ENCODE peak calls at places on chromosomes 13 and 19, in seven cellular contexts. One of them, this sample, is unnamed.

GRCh38 chr19:40356681-40357595 is 8.4 kb downstream of the PLD3 start:
- DNase-seq in fibroblast of pulmonary artery: no peak
- DNase-seq in AG04450: no peak
- DNase-seq in ascending aorta: no peak
- DNase-seq in BE2C: no peak
- DNase-seq in WTC11: no peak
- DNase-seq in Calu3: no peak
- DNase-seq in this sample: no peak

GRCh38 chr19:41687419-41687818 is 651 bp downstream of the CEACAM7 start:
- DNase-seq in Calu3: no peak
- DNase-seq in fibroblast of pulmonary artery: no peak
- DNase-seq in ascending aorta: no peak
- DNase-seq in BE2C: no peak
- DNase-seq in WTC11: no peak
- DNase-seq in AG04450: no peak
- DNase-seq in this sample: no peak

GRCh38 chr13:51539887-51540286 is 44.4 kb upstream of the WDFY2 start:
- DNase-seq in fibroblast of pulmonary artery: peak; percentile 29
- DNase-seq in Calu3: no peak
- DNase-seq in AG04450: no peak
- DNase-seq in BE2C: no peak
- DNase-seq in WTC11: no peak
- DNase-seq in ascending aorta: no peak
- DNase-seq in this sample: no peak

GRCh38 chr19:42255766-42256750 is 1.1 kb upstream of the ERF start:
- DNase-seq in BE2C: peak; percentile 72
- DNase-seq in WTC11: no peak
- DNase-seq in AG04450: no peak
- DNase-seq in ascending aorta: peak; percentile 75
- DNase-seq in Calu3: peak; percentile 46
- DNase-seq in fibroblast of pulmonary artery: peak; percentile 78
- DNase-seq in this sample: no peak

GRCh38 chr13:21389124-21389523 is 70.0 kb downstream of the ZDHHC20 start:
- DNase-seq in ascending aorta: no peak
- DNase-seq in WTC11: no peak
- DNase-seq in Calu3: no peak
- DNase-seq in BE2C: no peak
- DNase-seq in fibroblast of pulmonary artery: no peak
- DNase-seq in AG04450: no peak
- DNase-seq in this sample: no peak

GRCh38 chr13:45391926-45392325 is 26.2 kb downstream of the SLC25A30 start:
- DNase-seq in fibroblast of pulmonary artery: no peak
- DNase-seq in Calu3: no peak
- DNase-seq in AG04450: no peak
- DNase-seq in WTC11: no peak
- DNase-seq in BE2C: no peak
- DNase-seq in ascending aorta: no peak
- DNase-seq in this sample: no peak

GRCh38 chr19:55590621-55591020 is 8.7 kb downstream of the FIZ1 start:
- DNase-seq in Calu3: no peak
- DNase-seq in BE2C: no peak
- DNase-seq in ascending aorta: no peak
- DNase-seq in WTC11: peak; percentile 53
- DNase-seq in AG04450: no peak
- DNase-seq in fibroblast of pulmonary artery: no peak
- DNase-seq in this sample: no peak

GRCh38 chr13:102587916-102588315 is 8.9 kb upstream of the TPP2 start:
- DNase-seq in Calu3: no peak
- DNase-seq in ascending aorta: no peak
- DNase-seq in AG04450: no peak
- DNase-seq in WTC11: no peak
- DNase-seq in fibroblast of pulmonary artery: no peak
- DNase-seq in BE2C: no peak
- DNase-seq in this sample: no peak

GRCh38 chr13:76792680-76793334 is 93.4 kb downstream of the KCTD12 start:
- DNase-seq in fibroblast of pulmonary artery: peak; percentile 80
- DNase-seq in BE2C: no peak
- DNase-seq in WTC11: no peak
- DNase-seq in Calu3: no peak
- DNase-seq in AG04450: no peak
- DNase-seq in ascending aorta: no peak
- DNase-seq in this sample: no peak

GRCh38 chr19:12766051-12766521 is 9.3 kb downstream of the HOOK2 start:
- DNase-seq in WTC11: peak; percentile 89
- DNase-seq in BE2C: peak; percentile 92
- DNase-seq in Calu3: no peak
- DNase-seq in AG04450: peak; percentile 45
- DNase-seq in fibroblast of pulmonary artery: peak; percentile 81
- DNase-seq in ascending aorta: peak; percentile 91
- DNase-seq in this sample: peak; percentile 87

GRCh38 chr19:13001502-13002388 is 6.5 kb downstream of the NFIX start:
- DNase-seq in fibroblast of pulmonary artery: peak; percentile 63
- DNase-seq in ascending aorta: peak; percentile 85
- DNase-seq in AG04450: no peak
- DNase-seq in Calu3: no peak
- DNase-seq in BE2C: no peak
- DNase-seq in WTC11: no peak
- DNase-seq in this sample: no peak

GRCh38 chr19:58570770-58571574 is 2.2 kb downstream of the MZF1 start:
- DNase-seq in Calu3: no peak
- DNase-seq in fibroblast of pulmonary artery: no peak
- DNase-seq in BE2C: no peak
- DNase-seq in WTC11: peak; percentile 6
- DNase-seq in AG04450: no peak
- DNase-seq in ascending aorta: no peak
- DNase-seq in this sample: peak; percentile 70

GRCh38 chr19:33290956-33291622 is 11.2 kb downstream of the CEBPA start:
- DNase-seq in fibroblast of pulmonary artery: no peak
- DNase-seq in WTC11: no peak
- DNase-seq in BE2C: no peak
- DNase-seq in ascending aorta: no peak
- DNase-seq in Calu3: peak; percentile 55
- DNase-seq in AG04450: no peak
- DNase-seq in this sample: no peak

GRCh38 chr19:53649746-53650593 is 18.2 kb downstream of the DPRX start:
- DNase-seq in BE2C: no peak
- DNase-seq in Calu3: no peak
- DNase-seq in ascending aorta: no peak
- DNase-seq in AG04450: no peak
- DNase-seq in fibroblast of pulmonary artery: no peak
- DNase-seq in WTC11: no peak
- DNase-seq in this sample: no peak

GRCh38 chr19:12956446-12957388 is at the start of gene GADD45GIP1:
- DNase-seq in ascending aorta: peak; percentile 83
- DNase-seq in AG04450: no peak
- DNase-seq in WTC11: peak; percentile 78
- DNase-seq in fibroblast of pulmonary artery: peak; percentile 80
- DNase-seq in Calu3: peak; percentile 84
- DNase-seq in BE2C: peak; percentile 90
- DNase-seq in this sample: no peak

GRCh38 chr13:22091222-22091970 is 420.5 kb downstream of the FGF9 start:
- DNase-seq in ascending aorta: no peak
- DNase-seq in AG04450: no peak
- DNase-seq in fibroblast of pulmonary artery: no peak
- DNase-seq in BE2C: no peak
- DNase-seq in Calu3: no peak
- DNase-seq in WTC11: no peak
- DNase-seq in this sample: no peak

GRCh38 chr19:722553-723101 is 13.9 kb downstream of the PALM start:
- DNase-seq in BE2C: no peak
- DNase-seq in ascending aorta: no peak
- DNase-seq in AG04450: no peak
- DNase-seq in fibroblast of pulmonary artery: no peak
- DNase-seq in WTC11: no peak
- DNase-seq in Calu3: no peak
- DNase-seq in this sample: no peak

GRCh38 chr19:49863935-49864320 is 3.4 kb downstream of the PNKP start:
- DNase-seq in AG04450: no peak
- DNase-seq in BE2C: no peak
- DNase-seq in Calu3: no peak
- DNase-seq in WTC11: no peak
- DNase-seq in ascending aorta: no peak
- DNase-seq in fibroblast of pulmonary artery: no peak
- DNase-seq in this sample: no peak

GRCh38 chr19:49861541-49862410 is 5.6 kb downstream of the PNKP start:
- DNase-seq in WTC11: no peak
- DNase-seq in fibroblast of pulmonary artery: no peak
- DNase-seq in Calu3: no peak
- DNase-seq in AG04450: no peak
- DNase-seq in ascending aorta: no peak
- DNase-seq in BE2C: no peak
- DNase-seq in this sample: no peak

GRCh38 chr19:49861127-49861526 is 6.2 kb downstream of the PNKP start:
- DNase-seq in WTC11: peak; percentile 55
- DNase-seq in AG04450: no peak
- DNase-seq in ascending aorta: no peak
- DNase-seq in fibroblast of pulmonary artery: no peak
- DNase-seq in BE2C: no peak
- DNase-seq in Calu3: peak; percentile 22
- DNase-seq in this sample: no peak

GRCh38 chr19:49863254-49863934 is 4.0 kb downstream of the PNKP start:
- DNase-seq in ascending aorta: no peak
- DNase-seq in Calu3: no peak
- DNase-seq in AG04450: no peak
- DNase-seq in fibroblast of pulmonary artery: no peak
- DNase-seq in BE2C: no peak
- DNase-seq in WTC11: no peak
- DNase-seq in this sample: no peak

DNA sequence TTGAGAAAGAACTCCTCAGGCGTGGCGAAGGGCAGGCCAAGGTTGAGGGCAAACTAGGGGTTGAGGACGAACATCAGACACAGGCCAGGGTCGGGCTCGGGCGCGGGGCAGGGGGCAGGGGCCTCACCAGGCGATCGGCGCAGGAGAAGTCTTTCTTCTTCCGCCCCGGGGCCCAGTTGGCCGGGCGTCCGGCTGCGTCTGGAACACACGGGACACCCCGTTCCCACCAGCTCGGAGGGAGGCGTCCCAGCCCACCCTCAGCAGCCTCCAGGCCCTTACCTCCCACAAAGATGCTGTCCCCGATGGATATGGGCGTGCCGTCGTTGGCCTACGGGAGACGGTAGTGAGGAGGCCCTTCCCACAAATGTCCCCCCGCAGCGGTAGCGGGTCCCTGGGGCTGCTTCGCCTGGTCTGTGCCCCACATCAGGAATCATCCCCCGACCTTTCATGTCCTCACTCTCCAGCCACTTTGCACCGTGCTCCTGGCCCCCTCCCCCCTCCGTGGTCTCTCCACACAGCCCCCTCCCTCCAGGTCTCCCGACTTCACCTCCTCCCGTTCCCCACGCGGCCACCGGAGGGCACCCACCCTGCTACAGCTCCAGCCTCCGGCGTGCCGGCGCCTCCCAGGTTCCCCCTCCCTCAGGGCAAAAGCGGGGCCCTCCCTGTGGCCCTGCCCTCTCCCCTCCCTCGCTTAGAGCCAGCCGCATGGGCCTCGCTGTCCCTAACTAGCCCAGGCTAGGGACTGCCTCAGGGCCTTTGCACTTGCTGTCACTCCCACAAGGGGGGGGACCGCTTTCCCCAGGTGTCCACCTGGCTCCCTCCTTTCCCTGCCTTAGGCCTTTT is 4.7 kb downstream of the PNKP start:
- DNase-seq in WTC11: peak; percentile 83
- DNase-seq in Calu3: peak; percentile 25
- DNase-seq in ascending aorta: no peak
- DNase-seq in AG04450: no peak
- DNase-seq in fibroblast of pulmonary artery: no peak
- DNase-seq in BE2C: peak; percentile 72
- DNase-seq in this sample: no peak
- TF ChIP-seq CTCF in WTC11: no peak
- TF ChIP-seq CTCF in Calu3: no peak
- TF ChIP-seq CTCF in ascending aorta: no peak
- TF ChIP-seq CTCF in AG04450: peak; percentile 36
- TF ChIP-seq CTCF in fibroblast of pulmonary artery: no peak
- TF ChIP-seq CTCF in BE2C: peak; percentile 38
- TF ChIP-seq CTCF in this sample: no peak

GRCh38 chr13:73171926-73172325 is 113.1 kb downstream of the KLF5 start:
- DNase-seq in BE2C: no peak
- DNase-seq in AG04450: no peak
- DNase-seq in fibroblast of pulmonary artery: peak; percentile 85
- DNase-seq in Calu3: no peak
- DNase-seq in ascending aorta: no peak
- DNase-seq in WTC11: peak; percentile 24
- DNase-seq in this sample: no peak
- TF ChIP-seq CTCF in BE2C: no peak
- TF ChIP-seq CTCF in AG04450: peak; percentile 23
- TF ChIP-seq CTCF in fibroblast of pulmonary artery: peak; percentile 39
- TF ChIP-seq CTCF in Calu3: no peak
- TF ChIP-seq CTCF in ascending aorta: no peak
- TF ChIP-seq CTCF in WTC11: no peak
- TF ChIP-seq CTCF in this sample: no peak

GRCh38 chr19:50952890-50953289 is at the start of gene KLK5:
- DNase-seq in Calu3: no peak
- DNase-seq in AG04450: no peak
- DNase-seq in BE2C: no peak
- DNase-seq in fibroblast of pulmonary artery: no peak
- DNase-seq in ascending aorta: no peak
- DNase-seq in WTC11: peak; percentile 21
- DNase-seq in this sample: no peak
- TF ChIP-seq CTCF in Calu3: no peak
- TF ChIP-seq CTCF in AG04450: no peak
- TF ChIP-seq CTCF in BE2C: no peak
- TF ChIP-seq CTCF in fibroblast of pulmonary artery: no peak
- TF ChIP-seq CTCF in ascending aorta: no peak
- TF ChIP-seq CTCF in WTC11: no peak
- TF ChIP-seq CTCF in this sample: no peak

GRCh38 chr13:23715092-23715761 is 145.0 kb downstream of the TNFRSF19 start:
- DNase-seq in AG04450: no peak
- DNase-seq in fibroblast of pulmonary artery: no peak
- DNase-seq in Calu3: no peak
- DNase-seq in WTC11: no peak
- DNase-seq in BE2C: no peak
- DNase-seq in ascending aorta: no peak
- DNase-seq in this sample: no peak

GRCh38 chr13:23718916-23719470 is 148.8 kb downstream of the TNFRSF19 start:
- DNase-seq in BE2C: no peak
- DNase-seq in fibroblast of pulmonary artery: no peak
- DNase-seq in WTC11: no peak
- DNase-seq in Calu3: no peak
- DNase-seq in AG04450: no peak
- DNase-seq in ascending aorta: no peak
- DNase-seq in this sample: no peak

GRCh38 chr13:23714672-23715071 is 144.5 kb downstream of the TNFRSF19 start:
- DNase-seq in BE2C: no peak
- DNase-seq in ascending aorta: no peak
- DNase-seq in Calu3: no peak
- DNase-seq in fibroblast of pulmonary artery: no peak
- DNase-seq in AG04450: no peak
- DNase-seq in WTC11: no peak
- DNase-seq in this sample: no peak

GRCh38 chr13:23711355-23711754 is 141.1 kb downstream of the TNFRSF19 start:
- DNase-seq in WTC11: no peak
- DNase-seq in AG04450: no peak
- DNase-seq in ascending aorta: no peak
- DNase-seq in Calu3: no peak
- DNase-seq in fibroblast of pulmonary artery: no peak
- DNase-seq in BE2C: no peak
- DNase-seq in this sample: no peak

GRCh38 chr13:23715762-23716235 is 145.6 kb downstream of the TNFRSF19 start:
- DNase-seq in Calu3: peak; percentile 43
- DNase-seq in AG04450: no peak
- DNase-seq in ascending aorta: no peak
- DNase-seq in WTC11: peak; percentile 73
- DNase-seq in fibroblast of pulmonary artery: no peak
- DNase-seq in BE2C: peak; percentile 51
- DNase-seq in this sample: no peak
- TF ChIP-seq CTCF in Calu3: peak; percentile 31
- TF ChIP-seq CTCF in AG04450: no peak
- TF ChIP-seq CTCF in ascending aorta: no peak
- TF ChIP-seq CTCF in WTC11: peak; percentile 38
- TF ChIP-seq CTCF in fibroblast of pulmonary artery: peak; percentile 20
- TF ChIP-seq CTCF in BE2C: peak; percentile 50
- TF ChIP-seq CTCF in this sample: no peak